ENCODE peak calls at places on chromosomes 11 and 22, in seven cellular contexts. One of them, this sample, is unnamed.

GRCh38 chr11:66112041-66112491 is 42.0 kb downstream of the PACS1 start:
- DNase-seq in colonic mucosa: no peak
- DNase-seq in NCI-H1436: no peak
- DNase-seq in nucleus accumbens: no peak
- DNase-seq in HFFc6: no peak
- DNase-seq in mucosa of descending colon: no peak
- DNase-seq in fibroblast of the aortic adventitia: no peak
- DNase-seq in this sample: no peak

GRCh38 chr11:18050853-18051252 is 4.8 kb upstream of the TPH1 start:
- DNase-seq in mucosa of descending colon: no peak
- DNase-seq in colonic mucosa: no peak
- DNase-seq in fibroblast of the aortic adventitia: no peak
- DNase-seq in HFFc6: no peak
- DNase-seq in nucleus accumbens: no peak
- DNase-seq in NCI-H1436: no peak
- DNase-seq in this sample: no peak

GRCh38 chr11:71298761-71299181 is 46.4 kb upstream of the SHANK2 start:
- DNase-seq in colonic mucosa: peak
- DNase-seq in fibroblast of the aortic adventitia: no peak
- DNase-seq in NCI-H1436: no peak
- DNase-seq in HFFc6: no peak
- DNase-seq in mucosa of descending colon: no peak
- DNase-seq in nucleus accumbens: no peak
- DNase-seq in this sample: no peak

GRCh38 chr11:50080256-50080655 is 47.6 kb downstream of the OR4C45 start:
- DNase-seq in fibroblast of the aortic adventitia: peak
- DNase-seq in colonic mucosa: no peak
- DNase-seq in nucleus accumbens: no peak
- DNase-seq in HFFc6: no peak
- DNase-seq in mucosa of descending colon: no peak
- DNase-seq in NCI-H1436: no peak
- DNase-seq in this sample: no peak

GRCh38 chr11:24574461-24574860 is 77.6 kb downstream of the LUZP2 start:
- DNase-seq in colonic mucosa: no peak
- DNase-seq in NCI-H1436: no peak
- DNase-seq in nucleus accumbens: no peak
- DNase-seq in fibroblast of the aortic adventitia: peak
- DNase-seq in HFFc6: no peak
- DNase-seq in mucosa of descending colon: no peak
- DNase-seq in this sample: no peak

GRCh38 chr11:64564947-64565889 is 25.8 kb upstream of the SLC22A12 start:
- DNase-seq in NCI-H1436: no peak
- DNase-seq in colonic mucosa: no peak
- DNase-seq in nucleus accumbens: no peak
- DNase-seq in fibroblast of the aortic adventitia: no peak
- DNase-seq in mucosa of descending colon: no peak
- DNase-seq in HFFc6: no peak
- DNase-seq in this sample: no peak

GRCh38 chr11:60455531-60456042 is at the start of gene MS4A1:
- DNase-seq in nucleus accumbens: no peak
- DNase-seq in HFFc6: no peak
- DNase-seq in colonic mucosa: no peak
- DNase-seq in mucosa of descending colon: no peak
- DNase-seq in NCI-H1436: no peak
- DNase-seq in fibroblast of the aortic adventitia: no peak
- DNase-seq in this sample: no peak

GRCh38 chr11:43852057-43852636 is 28.5 kb upstream of the ALKBH3 start:
- DNase-seq in mucosa of descending colon: peak
- DNase-seq in NCI-H1436: peak
- DNase-seq in nucleus accumbens: peak
- DNase-seq in colonic mucosa: peak
- DNase-seq in HFFc6: peak
- DNase-seq in fibroblast of the aortic adventitia: peak
- DNase-seq in this sample: peak

GRCh38 chr22:43423046-43423445 is 11.2 kb downstream of the MPPED1 start:
- DNase-seq in nucleus accumbens: no peak
- DNase-seq in HFFc6: no peak
- DNase-seq in mucosa of descending colon: no peak
- DNase-seq in fibroblast of the aortic adventitia: no peak
- DNase-seq in colonic mucosa: no peak
- DNase-seq in NCI-H1436: no peak
- DNase-seq in this sample: no peak

GRCh38 chr11:3049430-3050243 is 7.6 kb downstream of the CARS1 start:
- DNase-seq in colonic mucosa: peak
- DNase-seq in fibroblast of the aortic adventitia: peak
- DNase-seq in mucosa of descending colon: peak
- DNase-seq in nucleus accumbens: peak
- DNase-seq in HFFc6: peak
- DNase-seq in NCI-H1436: no peak
- DNase-seq in this sample: no peak

GRCh38 chr22:23183107-23183698 is 2.9 kb downstream of the BCR start:
- DNase-seq in fibroblast of the aortic adventitia: peak
- DNase-seq in mucosa of descending colon: peak
- DNase-seq in colonic mucosa: peak
- DNase-seq in HFFc6: no peak
- DNase-seq in NCI-H1436: no peak
- DNase-seq in nucleus accumbens: peak
- DNase-seq in this sample: peak

GRCh38 chr11:34679681-34680080 is 58.8 kb downstream of the EHF start:
- DNase-seq in mucosa of descending colon: no peak
- DNase-seq in nucleus accumbens: no peak
- DNase-seq in NCI-H1436: no peak
- DNase-seq in fibroblast of the aortic adventitia: no peak
- DNase-seq in HFFc6: no peak
- DNase-seq in colonic mucosa: no peak
- DNase-seq in this sample: no peak

GRCh38 chr11:73053964-73054363 is 88.2 kb downstream of the FCHSD2 start:
- DNase-seq in fibroblast of the aortic adventitia: no peak
- DNase-seq in nucleus accumbens: no peak
- DNase-seq in mucosa of descending colon: no peak
- DNase-seq in HFFc6: no peak
- DNase-seq in colonic mucosa: no peak
- DNase-seq in NCI-H1436: no peak
- DNase-seq in this sample: no peak

GRCh38 chr22:36252754-36253522 is at the start of gene APOL1:
- DNase-seq in HFFc6: no peak
- DNase-seq in fibroblast of the aortic adventitia: peak
- DNase-seq in mucosa of descending colon: peak
- DNase-seq in NCI-H1436: no peak
- DNase-seq in colonic mucosa: peak
- DNase-seq in nucleus accumbens: no peak
- DNase-seq in this sample: no peak

GRCh38 chr11:57974830-57975229 is 48.9 kb upstream of the OR9Q1 start:
- DNase-seq in mucosa of descending colon: no peak
- DNase-seq in NCI-H1436: no peak
- DNase-seq in fibroblast of the aortic adventitia: no peak
- DNase-seq in nucleus accumbens: no peak
- DNase-seq in HFFc6: no peak
- DNase-seq in colonic mucosa: no peak
- DNase-seq in this sample: no peak